ENCODE peak calls at places on chromosome 21, in ten cellular contexts. X is lower lobe of right lung, R is cardiac muscle cell, W is coronary artery, Z is tibial artery, J is heart right ventricle, P is adrenal gland, K is IMR-90, V is kidney, E is vagina. C is an unnamed sample.
A peak's percentile ranks its signal among the peaks of the same experiment; 100 is the strongest.

GRCh38 chr21:45887788-45888187 is 93.8 kb upstream of the COL6A1 start:
- DNase-seq in X (no peak), R (peak; percentile 73), W (no peak), Z (no peak), J (peak; percentile 57), P (no peak), K (no peak), V (peak; percentile 53), E (no peak), C (no peak)

GRCh38 chr21:41897047-41897669 is 18.0 kb upstream of the PRDM15 start:
- DNase-seq in X (no peak), R (no peak), W (no peak), Z (no peak), J (no peak), P (no peak), K (no peak), V (no peak), E (no peak), C (no peak)

GRCh38 chr21:33418686-33419085 is 15.5 kb downstream of the IFNGR2 start:
- DNase-seq in X (no peak), R (no peak), W (no peak), Z (peak; percentile 82), J (peak; percentile 55), P (peak; percentile 72), K (no peak), V (no peak), E (no peak), C (no peak)

GRCh38 chr21:45600248-45600647 is 43.3 kb upstream of the PCBP3 start:
- DNase-seq in X (no peak), R (no peak), W (no peak), Z (no peak), J (no peak), P (no peak), K (no peak), V (no peak), E (no peak), C (no peak)

GRCh38 chr21:44889625-44890337 is 16.3 kb upstream of the PTTG1IP start:
- DNase-seq in X (peak; percentile 34), R (no peak), W (no peak), Z (no peak), J (peak; percentile 10), P (no peak), K (no peak), V (no peak), E (no peak), C (no peak)

GRCh38 chr21:29893687-29894086 is 46.1 kb downstream of the GRIK1 start:
- DNase-seq in X (no peak), R (no peak), W (no peak), Z (no peak), J (no peak), P (no peak), K (no peak), V (no peak), E (no peak), C (peak; percentile 34)

GRCh38 chr21:41009398-41010177 is 158.4 kb upstream of the BACE2 start:
- DNase-seq in X (no peak), R (peak; percentile 29), W (no peak), Z (no peak), J (no peak), P (no peak), K (no peak), V (no peak), E (no peak), C (no peak)

GRCh38 chr21:46498335-46499050 is 39.8 kb downstream of the DIP2A start:
- DNase-seq in X (no peak), R (no peak), W (no peak), Z (no peak), J (no peak), P (no peak), K (peak; percentile 45), V (peak; percentile 60), E (no peak), C (no peak)

GRCh38 chr21:32779983-32780382 is 8.4 kb upstream of the PAXBP1 start:
- DNase-seq in X (no peak), R (no peak), W (no peak), Z (no peak), J (no peak), P (no peak), K (no peak), V (no peak), E (no peak), C (no peak)

GRCh38 chr21:43767980-43768867 is 7.9 kb downstream of the CSTB start:
- DNase-seq in X (peak; percentile 87), R (peak; percentile 11), W (no peak), Z (peak; percentile 49), J (no peak), P (peak; percentile 84), K (peak; percentile 75), V (peak; percentile 88), E (no peak), C (peak; percentile 88)

DNA sequence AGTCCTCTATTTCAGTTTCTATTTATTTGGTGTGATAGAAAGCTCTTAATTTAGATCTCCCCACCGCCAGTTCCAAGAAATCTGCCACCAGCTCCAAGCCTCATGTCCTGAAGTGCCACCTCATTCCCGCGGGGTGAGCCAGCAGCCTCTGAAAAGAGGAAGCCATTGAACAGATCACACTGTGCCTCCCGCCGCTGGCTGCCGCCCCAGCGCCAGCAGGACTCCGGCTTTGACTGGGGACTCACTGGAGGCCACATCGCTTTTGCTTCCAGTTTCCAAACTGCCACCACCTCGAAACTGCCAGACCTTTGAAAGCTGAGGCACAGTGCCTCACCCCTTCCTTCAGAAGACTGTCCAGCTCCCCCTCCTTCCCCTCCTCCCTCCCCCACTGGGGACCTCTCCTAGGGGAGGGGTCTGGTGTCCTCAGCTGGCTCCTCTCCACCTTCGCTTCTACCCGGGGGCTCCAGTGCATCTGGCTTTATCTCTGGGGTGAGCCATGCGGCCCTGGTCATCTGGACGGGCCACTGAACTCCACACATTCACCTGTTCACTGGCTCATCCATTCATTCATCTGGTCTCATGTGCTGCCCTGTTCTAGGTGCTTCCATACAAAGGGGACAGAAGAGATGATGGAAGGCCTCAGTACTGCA is 59.0 kb downstream of the VPS26C start:
- DNase-seq in X (peak; percentile 85), R (peak; percentile 42), W (peak; percentile 87), Z (peak; percentile 79), J (peak; percentile 79), P (peak; percentile 71), K (no peak), V (peak; percentile 88), E (no peak), C (peak; percentile 84)
- H3K4me3 ChIP-seq in X (no peak overlapping the region), R (no peak overlapping the region), W (peak overlapping the region; percentile 57), Z (peak overlapping the region; percentile 34), J (peak overlapping the region; percentile 16), P (peak overlapping the region; percentile 16), K (no peak overlapping the region), V (no peak overlapping the region), E (no peak overlapping the region), C (no peak overlapping the region)

GRCh38 chr21:25149022-25149421 is 458.3 kb downstream of the MRPL39 start:
- DNase-seq in X (no peak), R (no peak), W (no peak), Z (no peak), J (no peak), P (no peak), K (no peak), V (no peak), E (no peak), C (no peak)
- H3K27ac ChIP-seq in X (no peak overlapping the region), R (no peak overlapping the region), W (no peak overlapping the region), Z (no peak overlapping the region), J (no peak overlapping the region), P (no peak overlapping the region), K (no peak overlapping the region), V (no peak overlapping the region), E (no peak overlapping the region), C (no peak overlapping the region)

DNA sequence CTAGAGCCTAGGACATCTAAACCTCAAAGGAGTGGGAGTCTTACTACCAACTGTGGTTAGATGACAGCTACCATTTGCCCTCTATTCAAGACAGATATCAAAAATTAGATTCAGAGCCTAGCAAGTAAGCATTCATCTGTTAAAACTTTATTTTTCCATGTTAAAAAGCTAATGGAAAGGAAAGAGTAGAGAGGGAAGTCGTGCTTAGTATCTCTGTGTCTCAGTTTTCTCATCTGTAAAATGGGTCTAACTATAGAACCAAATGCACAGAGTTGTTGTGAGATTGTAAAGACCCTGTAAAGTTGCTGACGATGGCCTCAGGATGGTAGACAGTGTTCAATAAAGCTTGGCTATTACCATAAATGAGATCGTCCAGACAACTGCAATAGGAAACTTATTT is 428.5 kb upstream of the RUNX1 start:
- DNase-seq in X (no peak), R (no peak), W (no peak), Z (no peak), J (no peak), P (no peak), K (no peak), V (no peak), E (no peak), C (no peak)
- H3K4me3 ChIP-seq in X (no peak overlapping the region), R (no peak overlapping the region), W (no peak overlapping the region), Z (no peak overlapping the region), J (no peak overlapping the region), P (no peak overlapping the region), K (no peak overlapping the region), V (no peak overlapping the region), E (no peak overlapping the region), C (no peak overlapping the region)

GRCh38 chr21:38269567-38269917 is 12.8 kb downstream of the KCNJ15 start:
- DNase-seq in X (no peak), R (no peak), W (no peak), Z (no peak), J (no peak), P (no peak), K (no peak), V (no peak), E (no peak), C (no peak)

GRCh38 chr21:38272215-38272614 is 15.4 kb downstream of the KCNJ15 start:
- DNase-seq in X (no peak), R (no peak), W (no peak), Z (no peak), J (no peak), P (peak; percentile 26), K (no peak), V (peak; percentile 84), E (no peak), C (peak; percentile 78)

GRCh38 chr21:38277501-38278111 is 20.8 kb downstream of the KCNJ15 start:
- DNase-seq in X (no peak), R (no peak), W (no peak), Z (peak; percentile 89), J (no peak), P (peak; percentile 78), K (peak; percentile 100), V (no peak), E (no peak), C (peak; percentile 77)

GRCh38 chr21:38268859-38269566 is 12.2 kb downstream of the KCNJ15 start:
- DNase-seq in X (no peak), R (no peak), W (no peak), Z (no peak), J (no peak), P (no peak), K (no peak), V (no peak), E (no peak), C (no peak)

DNA sequence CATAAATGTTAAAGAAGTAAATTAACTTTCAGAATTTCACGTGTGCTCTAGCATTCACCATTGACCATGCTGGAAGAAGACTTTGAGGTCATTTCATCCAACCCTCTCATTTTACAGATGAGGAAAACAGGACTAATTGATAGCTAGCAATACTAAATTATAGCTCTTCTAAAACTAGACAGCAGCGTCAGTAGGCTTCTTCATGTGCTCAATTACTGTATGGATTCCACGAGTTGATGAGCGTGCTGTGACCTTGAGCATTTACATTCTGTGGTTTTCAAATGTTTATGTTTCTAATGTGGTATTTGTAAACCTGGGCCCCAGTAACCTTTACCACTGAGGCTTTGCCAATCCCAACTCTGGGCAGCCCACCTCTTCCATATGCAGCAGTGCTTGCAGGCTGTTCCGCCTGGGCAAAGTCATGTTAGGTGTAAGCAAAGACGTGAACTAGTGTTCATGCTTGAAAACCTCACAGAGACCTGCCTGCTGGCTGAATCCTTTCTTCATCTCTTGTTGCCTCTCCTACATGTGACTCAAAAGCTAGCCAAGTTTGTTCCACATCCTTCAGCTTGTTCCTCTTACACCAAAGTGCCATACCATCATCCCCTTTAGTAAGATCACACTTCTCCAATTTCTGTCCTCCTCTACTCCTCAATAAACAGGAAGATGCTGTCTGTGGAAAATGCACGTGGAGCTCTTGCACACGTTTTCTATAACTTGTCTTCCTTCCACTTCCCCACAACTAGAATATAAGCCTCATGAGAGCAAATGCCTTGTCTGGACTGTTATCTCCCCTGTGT is 17.2 kb downstream of the KCNJ15 start:
- DNase-seq in X (no peak), R (no peak), W (no peak), Z (peak; percentile 48), J (no peak), P (no peak), K (peak; percentile 74), V (no peak), E (no peak), C (no peak)
- H3K27ac ChIP-seq in X (no peak overlapping the region), R (no peak overlapping the region), W (no peak overlapping the region), Z (no peak overlapping the region), J (no peak overlapping the region), P (no peak overlapping the region), K (peak overlapping the region; percentile 6), V (peak overlapping the region; percentile 57), E (no peak overlapping the region), C (peak overlapping the region; percentile 93)